ENCODE peak calls at places on chromosomes 16 and 17, in four cellular contexts. One of them, this sample, is unnamed.

GRCh38 chr16:55351936-55352335 is 27.9 kb downstream of the IRX6 start:
- DNase-seq in K562: no peak
- DNase-seq in SK-N-SH: no peak
- DNase-seq in HepG2: peak
- DNase-seq in this sample: no peak

GRCh38 chr17:17256316-17256715 is 19.3 kb upstream of the FLCN start:
- DNase-seq in K562: no peak
- DNase-seq in SK-N-SH: no peak
- DNase-seq in HepG2: no peak
- DNase-seq in this sample: no peak

GRCh38 chr16:70772493-70772892 is 28.5 kb downstream of the VAC14 start:
- DNase-seq in K562: no peak
- DNase-seq in SK-N-SH: no peak
- DNase-seq in HepG2: no peak
- DNase-seq in this sample: no peak

GRCh38 chr16:29198731-29199521 is 207.6 kb downstream of the NPIPB11 start:
- DNase-seq in K562: no peak
- DNase-seq in SK-N-SH: no peak
- DNase-seq in HepG2: no peak
- DNase-seq in this sample: no peak

GRCh38 chr16:69260506-69260905 is 50.6 kb upstream of the VPS4A start:
- DNase-seq in K562: no peak
- DNase-seq in SK-N-SH: no peak
- DNase-seq in HepG2: no peak
- DNase-seq in this sample: no peak

GRCh38 chr16:55661842-55662479 is 6.2 kb downstream of the SLC6A2 start:
- DNase-seq in K562: no peak
- DNase-seq in SK-N-SH: peak
- DNase-seq in HepG2: no peak
- DNase-seq in this sample: no peak

GRCh38 chr16:67543036-67543435 is 14.4 kb downstream of the RIPOR1 start:
- DNase-seq in K562: no peak
- DNase-seq in SK-N-SH: no peak
- DNase-seq in HepG2: no peak
- DNase-seq in this sample: no peak

GRCh38 chr16:80189481-80190163 is 351.2 kb upstream of the DYNLRB2 start:
- DNase-seq in K562: no peak
- DNase-seq in SK-N-SH: no peak
- DNase-seq in HepG2: no peak
- DNase-seq in this sample: no peak

GRCh38 chr16:13139661-13140241 is 238.4 kb downstream of the SHISA9 start:
- DNase-seq in K562: no peak
- DNase-seq in SK-N-SH: no peak
- DNase-seq in HepG2: no peak
- DNase-seq in this sample: no peak

GRCh38 chr16:57314161-57314785 is 29.8 kb upstream of the PLLP start:
- DNase-seq in K562: peak
- DNase-seq in SK-N-SH: no peak
- DNase-seq in HepG2: no peak
- DNase-seq in this sample: no peak

GRCh38 chr17:50806141-50806643 is 29.2 kb upstream of the WFIKKN2 start:
- DNase-seq in K562: no peak
- DNase-seq in SK-N-SH: no peak
- DNase-seq in HepG2: peak
- DNase-seq in this sample: peak

GRCh38 chr16:3038256-3038655 is 1.5 kb upstream of the BICDL2 start:
- DNase-seq in K562: no peak
- DNase-seq in SK-N-SH: peak
- DNase-seq in HepG2: peak
- DNase-seq in this sample: peak

GRCh38 chr17:1626333-1626732 is 2.3 kb downstream of the SLC43A2 start:
- DNase-seq in K562: no peak
- DNase-seq in SK-N-SH: no peak
- DNase-seq in HepG2: no peak
- DNase-seq in this sample: no peak

GRCh38 chr16:20905576-20905975 is 5.0 kb downstream of the LYRM1 start:
- DNase-seq in K562: no peak
- DNase-seq in SK-N-SH: no peak
- DNase-seq in HepG2: no peak
- DNase-seq in this sample: no peak

GRCh38 chr16:20903116-20903888 is 2.7 kb downstream of the LYRM1 start:
- DNase-seq in K562: no peak
- DNase-seq in SK-N-SH: no peak
- DNase-seq in HepG2: no peak
- DNase-seq in this sample: no peak

GRCh38 chr16:20906225-20906870 is 5.8 kb downstream of the LYRM1 start:
- DNase-seq in K562: no peak
- DNase-seq in SK-N-SH: no peak
- DNase-seq in HepG2: no peak
- DNase-seq in this sample: no peak

GRCh38 chr16:20903889-20904506 is 3.4 kb downstream of the LYRM1 start:
- DNase-seq in K562: no peak
- DNase-seq in SK-N-SH: no peak
- DNase-seq in HepG2: no peak
- DNase-seq in this sample: no peak

DNA sequence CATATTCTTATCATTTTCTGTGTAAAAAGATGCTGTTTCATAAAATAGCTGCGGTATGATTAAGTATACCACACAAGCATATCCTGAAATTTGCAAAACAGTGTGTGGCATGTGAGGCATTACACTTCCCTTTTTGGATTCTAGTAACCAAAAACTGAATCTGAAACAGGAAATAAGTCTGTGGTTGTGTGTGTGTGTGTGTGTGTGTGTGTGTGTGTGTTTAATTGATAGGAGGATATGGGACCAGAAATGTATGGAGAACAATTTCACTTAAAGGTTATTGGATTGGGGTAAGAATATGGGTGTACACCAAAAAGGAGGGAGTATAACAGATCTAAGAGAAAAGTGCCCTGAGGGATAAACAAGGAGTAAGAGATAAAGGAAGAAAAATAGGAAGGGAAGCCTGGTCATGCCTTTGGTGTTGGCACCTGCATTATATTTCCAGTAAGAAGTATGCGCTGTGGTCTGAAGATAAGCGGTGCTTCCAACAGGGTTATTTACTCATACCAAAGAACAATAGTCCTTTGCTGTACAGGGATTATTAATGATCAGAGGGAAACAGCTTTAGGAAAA is 4.0 kb downstream of the LYRM1 start:
- DNase-seq in K562: no peak
- DNase-seq in SK-N-SH: no peak
- DNase-seq in HepG2: peak
- DNase-seq in this sample: no peak
- TF ChIP-seq FOXJ3 in K562: no peak
- TF ChIP-seq FOXJ3 in SK-N-SH: no peak
- TF ChIP-seq FOXJ3 in HepG2: no peak
- TF ChIP-seq FOXJ3 in this sample: no peak

DNA sequence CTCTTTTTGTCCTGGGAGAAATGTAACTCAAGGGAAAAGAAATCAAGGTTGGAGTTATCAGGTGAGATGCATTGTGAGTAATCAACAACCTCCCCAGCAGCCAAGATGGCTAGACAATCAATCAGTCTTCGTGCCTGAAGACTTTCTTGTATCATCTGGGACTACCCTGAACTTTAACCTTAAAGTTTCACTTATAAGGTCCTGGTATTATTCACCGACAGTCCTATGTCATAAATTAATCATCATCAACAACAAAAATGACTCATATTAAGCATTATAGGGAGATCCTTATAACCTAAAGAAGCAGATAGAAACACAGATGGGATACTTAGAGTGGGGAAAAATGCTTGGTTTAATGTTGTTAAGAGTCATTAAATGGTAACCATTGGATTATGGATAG is 7.7 kb upstream of the TEKT3 start:
- DNase-seq in K562: no peak
- DNase-seq in SK-N-SH: no peak
- DNase-seq in HepG2: no peak
- DNase-seq in this sample: no peak
- TF ChIP-seq FOXJ3 in K562: no peak
- TF ChIP-seq FOXJ3 in SK-N-SH: no peak
- TF ChIP-seq FOXJ3 in HepG2: no peak
- TF ChIP-seq FOXJ3 in this sample: no peak

GRCh38 chr16:89395150-89396142 is 94.9 kb downstream of the ANKRD11 start:
- DNase-seq in K562: no peak
- DNase-seq in SK-N-SH: peak
- DNase-seq in HepG2: peak
- DNase-seq in this sample: no peak
- TF ChIP-seq FOXJ3 in K562: no peak
- TF ChIP-seq FOXJ3 in SK-N-SH: no peak
- TF ChIP-seq FOXJ3 in HepG2: peak
- TF ChIP-seq FOXJ3 in this sample: no peak

DNA sequence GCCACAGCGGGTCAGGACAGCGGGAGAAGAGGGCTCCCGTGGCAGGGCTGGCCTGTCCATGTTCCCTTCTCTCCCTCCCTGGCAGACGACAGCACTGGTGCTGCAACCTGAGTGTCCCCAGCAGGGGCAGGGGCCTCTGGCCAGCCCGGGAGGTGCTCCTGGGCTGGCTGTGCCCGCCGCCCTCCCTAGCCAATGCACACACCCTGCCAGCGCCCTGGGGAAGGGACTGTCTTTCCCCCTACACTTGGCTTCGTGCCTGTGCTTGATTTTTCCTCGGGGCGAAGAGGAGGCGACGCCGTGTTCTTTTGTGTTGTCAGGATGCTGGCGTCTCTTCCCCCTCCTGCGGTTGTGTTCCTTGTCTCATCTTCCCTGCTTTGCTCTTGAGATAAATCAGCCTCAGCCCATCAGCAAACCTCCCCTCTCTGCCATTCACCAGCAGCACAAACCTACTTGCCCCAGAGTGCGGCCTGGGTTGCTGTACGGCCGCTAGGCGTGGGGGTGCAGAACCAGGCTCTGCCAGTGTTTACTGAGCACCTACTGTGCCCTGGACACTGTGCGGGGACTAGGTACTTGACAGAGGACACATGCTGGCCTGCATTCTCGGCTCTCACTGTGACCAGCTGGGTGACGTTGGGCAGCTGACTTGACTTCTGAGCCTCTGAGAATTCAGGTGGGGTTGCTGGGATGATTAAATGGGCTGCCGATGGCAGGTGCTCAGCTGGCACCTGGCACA is 237.3 kb upstream of the CIBAR2 start:
- DNase-seq in K562: no peak
- DNase-seq in SK-N-SH: peak
- DNase-seq in HepG2: no peak
- DNase-seq in this sample: no peak
- TF ChIP-seq FOXJ3 in K562: no peak
- TF ChIP-seq FOXJ3 in SK-N-SH: no peak
- TF ChIP-seq FOXJ3 in HepG2: no peak
- TF ChIP-seq FOXJ3 in this sample: no peak

GRCh38 chr17:75738218-75738802 is 17.1 kb downstream of the ITGB4 start:
- DNase-seq in K562: peak
- DNase-seq in SK-N-SH: no peak
- DNase-seq in HepG2: peak
- DNase-seq in this sample: no peak
- TF ChIP-seq FOXJ3 in K562: no peak
- TF ChIP-seq FOXJ3 in SK-N-SH: no peak
- TF ChIP-seq FOXJ3 in HepG2: no peak
- TF ChIP-seq FOXJ3 in this sample: no peak

GRCh38 chr17:8117980-8118768 is at the start of gene ALOXE3:
- DNase-seq in K562: peak
- DNase-seq in SK-N-SH: peak
- DNase-seq in HepG2: peak
- DNase-seq in this sample: peak

GRCh38 chr17:8116779-8117178 is 1.5 kb downstream of the ALOXE3 start:
- DNase-seq in K562: no peak
- DNase-seq in SK-N-SH: no peak
- DNase-seq in HepG2: no peak
- DNase-seq in this sample: no peak

GRCh38 chr17:8119575-8120519 is 1.5 kb upstream of the ALOXE3 start:
- DNase-seq in K562: no peak
- DNase-seq in SK-N-SH: peak
- DNase-seq in HepG2: peak
- DNase-seq in this sample: peak

GRCh38 chr17:8118769-8119574 is 658 bp upstream of the ALOXE3 start:
- DNase-seq in K562: peak
- DNase-seq in SK-N-SH: peak
- DNase-seq in HepG2: peak
- DNase-seq in this sample: peak

DNA sequence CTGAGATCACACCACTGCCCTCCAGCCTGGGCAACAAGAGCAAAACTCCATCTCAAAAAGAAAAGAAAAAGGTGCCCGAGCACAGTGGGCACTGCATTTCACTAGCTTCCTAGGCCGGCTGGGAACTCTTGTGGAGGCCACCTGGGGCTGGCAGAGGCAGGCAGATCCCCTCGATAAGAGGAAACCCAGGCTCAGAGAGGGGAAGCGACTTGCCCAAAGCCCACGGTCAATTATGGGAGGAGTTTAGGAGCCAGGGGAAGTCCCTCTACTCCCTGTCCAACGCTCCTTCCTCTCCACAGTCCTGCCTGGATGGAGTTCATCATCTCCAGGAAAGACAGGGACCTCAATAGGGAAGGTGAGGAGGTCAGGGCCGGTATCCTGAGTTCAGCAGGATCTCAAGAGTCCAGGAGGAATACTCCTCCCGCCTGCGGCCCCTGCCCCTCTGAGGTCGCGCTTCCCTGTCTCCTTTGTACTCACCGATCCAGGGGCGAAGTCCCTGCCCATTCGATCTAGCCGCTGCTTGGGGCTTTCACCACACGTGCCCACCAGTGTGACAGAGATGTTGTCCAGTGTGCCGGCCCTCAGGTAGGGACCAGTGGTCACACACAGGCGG is 841 bp downstream of the ALOXE3 start:
- DNase-seq in K562: no peak
- DNase-seq in SK-N-SH: no peak
- DNase-seq in HepG2: no peak
- DNase-seq in this sample: no peak
- TF ChIP-seq FOXJ3 in K562: no peak
- TF ChIP-seq FOXJ3 in SK-N-SH: no peak
- TF ChIP-seq FOXJ3 in HepG2: no peak
- TF ChIP-seq FOXJ3 in this sample: no peak

GRCh38 chr17:33033176-33033575 is 41.5 kb downstream of the SPACA3 start:
- DNase-seq in K562: no peak
- DNase-seq in SK-N-SH: no peak
- DNase-seq in HepG2: no peak
- DNase-seq in this sample: no peak

GRCh38 chr17:33039874-33040273 is 48.2 kb downstream of the SPACA3 start:
- DNase-seq in K562: no peak
- DNase-seq in SK-N-SH: no peak
- DNase-seq in HepG2: no peak
- DNase-seq in this sample: no peak

DNA sequence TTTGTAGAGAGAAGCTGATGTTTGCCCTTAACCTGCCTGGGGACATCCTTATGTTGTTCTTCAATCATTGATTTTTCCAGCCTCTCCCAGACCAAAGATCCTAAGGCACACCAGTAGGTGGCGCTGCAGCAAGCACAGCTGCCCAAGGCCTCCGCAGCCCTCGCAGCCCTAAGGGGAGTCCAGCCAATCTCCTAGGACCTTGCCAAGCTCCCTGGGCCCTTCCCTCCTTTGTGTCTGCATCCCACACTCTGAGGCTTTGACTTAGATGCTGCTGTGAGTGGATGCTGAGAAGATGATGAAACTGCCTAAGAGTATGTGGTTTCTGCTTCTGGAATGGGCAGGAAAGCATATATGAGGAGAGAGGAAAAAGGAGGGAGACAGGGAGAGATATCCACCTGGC is 47.1 kb downstream of the SPACA3 start:
- DNase-seq in K562: peak
- DNase-seq in SK-N-SH: peak
- DNase-seq in HepG2: no peak
- DNase-seq in this sample: peak
- TF ChIP-seq FOXJ3 in K562: no peak
- TF ChIP-seq FOXJ3 in SK-N-SH: no peak
- TF ChIP-seq FOXJ3 in HepG2: no peak
- TF ChIP-seq FOXJ3 in this sample: no peak

This sample was measured in WTC11.